ENCODE peak calls at places on chromosome 2, in four cellular contexts. A, N, J and X are unnamed samples.

GRCh38 chr2:240387669-240388358 is 47.6 kb upstream of the GPC1 start:
- DNase-seq in A (peak), N (peak), J (peak), X (no peak)

GRCh38 chr2:172052000-172052983 is 33.0 kb upstream of the DLX1 start:
- DNase-seq in A (no peak), N (peak), J (no peak), X (no peak)

GRCh38 chr2:23360571-23361125 is 24.3 kb upstream of the KLHL29 start:
- DNase-seq in A (no peak), N (peak), J (no peak), X (no peak)

GRCh38 chr2:169891593-169892298 is 64.5 kb downstream of the UBR3 start:
- DNase-seq in A (peak), N (peak), J (no peak), X (no peak)

GRCh38 chr2:237591379-237591881 is 896 bp upstream of the RAB17 start:
- DNase-seq in A (no peak), N (no peak), J (peak), X (no peak)

GRCh38 chr2:1427086-1427485 is 13.8 kb downstream of the TPO start:
- DNase-seq in A (no peak), N (no peak), J (no peak), X (no peak)

GRCh38 chr2:170512271-170512670 is 202.9 kb upstream of the SP5 start:
- DNase-seq in A (no peak), N (no peak), J (no peak), X (no peak)

GRCh38 chr2:43854671-43855070 is 15.9 kb downstream of the ABCG8 start:
- DNase-seq in A (no peak), N (no peak), J (no peak), X (no peak)

GRCh38 chr2:37873229-37873628 is 51.9 kb upstream of the RMDN2 start:
- DNase-seq in A (no peak), N (no peak), J (no peak), X (no peak)

GRCh38 chr2:15893689-15894325 is 46.5 kb upstream of the MYCN start:
- DNase-seq in A (no peak), N (no peak), J (no peak), X (no peak)

GRCh38 chr2:204010611-204011560 is 74.3 kb downstream of the ICOS start:
- DNase-seq in A (no peak), N (no peak), J (no peak), X (no peak)
- TF ChIP-seq POLR2AphosphoS2 in A (no peak), N (no peak), J (no peak), X (no peak)

GRCh38 chr2:147097747-147098146 is 747.1 kb upstream of the ACVR2A start:
- DNase-seq in A (no peak), N (no peak), J (no peak), X (no peak)

GRCh38 chr2:147099845-147100244 is 745.0 kb upstream of the ACVR2A start:
- DNase-seq in A (no peak), N (no peak), J (no peak), X (no peak)

GRCh38 chr2:147098946-147099345 is 745.9 kb upstream of the ACVR2A start:
- DNase-seq in A (no peak), N (no peak), J (no peak), X (no peak)

GRCh38 chr2:147101906-147102790 is 742.7 kb upstream of the ACVR2A start:
- DNase-seq in A (no peak), N (no peak), J (no peak), X (no peak)

GRCh38 chr2:147100406-147101035 is 744.3 kb upstream of the ACVR2A start:
- DNase-seq in A (no peak), N (no peak), J (no peak), X (no peak)
- TF ChIP-seq POLR2AphosphoS2 in A (no peak), N (no peak), J (no peak), X (no peak)

GRCh38 chr2:47402555-47402804 is 476 bp upstream of the MSH2 start:
- DNase-seq in A (peak), N (no peak), J (no peak), X (no peak)
- TF ChIP-seq POLR2AphosphoS2 in A (no peak), N (no peak), J (no peak), X (no peak)

GRCh38 chr2:17912266-17912691 is 33.8 kb downstream of the KCNS3 start:
- DNase-seq in A (no peak), N (no peak), J (no peak), X (no peak)

GRCh38 chr2:17910971-17911370 is 32.5 kb downstream of the KCNS3 start:
- DNase-seq in A (no peak), N (no peak), J (no peak), X (no peak)

GRCh38 chr2:17915099-17915498 is 36.6 kb downstream of the KCNS3 start:
- DNase-seq in A (no peak), N (no peak), J (no peak), X (no peak)

GRCh38 chr2:17915811-17916523 is 37.5 kb downstream of the KCNS3 start:
- DNase-seq in A (no peak), N (no peak), J (no peak), X (no peak)

GRCh38 chr2:17911491-17912260 is 33.2 kb downstream of the KCNS3 start:
- DNase-seq in A (no peak), N (no peak), J (no peak), X (no peak)
- TF ChIP-seq POLR2AphosphoS2 in A (no peak), N (no peak), J (no peak), X (no peak)

DNA sequence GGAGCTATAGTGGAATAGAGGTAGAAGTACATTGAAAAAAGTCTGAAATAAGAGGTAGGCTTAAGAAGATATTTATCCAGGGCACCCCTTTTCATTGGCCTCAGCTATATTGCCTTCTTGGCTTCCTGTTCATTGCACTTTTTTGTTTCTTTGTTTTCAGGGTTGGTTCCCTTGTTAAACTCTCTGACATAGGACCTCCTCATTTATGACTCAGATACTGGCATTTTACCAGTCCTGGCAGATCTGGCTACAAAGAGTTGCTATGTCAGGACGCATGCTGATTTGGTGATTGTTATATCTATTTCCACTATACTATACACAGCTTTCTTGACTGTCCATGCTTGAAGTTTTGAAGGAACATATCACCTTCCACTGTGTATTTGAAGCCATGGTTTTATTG is 60.0 kb downstream of the GCA start:
- DNase-seq in A (no peak), N (no peak), J (no peak), X (no peak)
- TF ChIP-seq POLR2AphosphoS2 in A (no peak), N (no peak), J (no peak), X (no peak)

GRCh38 chr2:86253424-86253823 is 54.2 kb downstream of the MRPL35 start:
- DNase-seq in A (no peak), N (no peak), J (no peak), X (no peak)
- TF ChIP-seq POLR2AphosphoS2 in A (no peak), N (no peak), J (no peak), X (no peak)